ENCODE peak calls at places on chromosomes 16 and 17, in eight cellular contexts. W, N, O, S, V, Z, I and M are unnamed samples.

GRCh38 chr17:39612291-39612894 is 4.7 kb upstream of the NEUROD2 start:
- DNase-seq in W (no peak), I (no peak), S (no peak), O (no peak), Z (no peak), V (no peak), N (no peak), M (no peak)

GRCh38 chr16:21656795-21657768 is 4.7 kb upstream of the IGSF6 start:
- DNase-seq in I (no peak), S (peak), O (peak), W (no peak), V (no peak), Z (peak), N (no peak), M (no peak)

GRCh38 chr17:78357177-78357586 is 2.7 kb downstream of the SOCS3 start:
- DNase-seq in V (no peak), W (no peak), S (no peak), O (peak), Z (peak), I (no peak), N (no peak), M (no peak)

GRCh38 chr17:57424273-57424672 is 167.9 kb downstream of the MSI2 start:
- DNase-seq in V (no peak), I (peak), N (no peak), O (no peak), Z (no peak), W (no peak), S (no peak), M (no peak)

GRCh38 chr16:89123001-89123830 is 29.6 kb downstream of the ACSF3 start:
- DNase-seq in S (no peak), O (no peak), V (no peak), Z (no peak), I (peak), W (no peak), N (no peak), M (no peak)

GRCh38 chr17:74779948-74780400 is 3.8 kb upstream of the NAT9 start:
- DNase-seq in Z (no peak), N (no peak), I (peak), V (no peak), S (no peak), O (no peak), W (no peak), M (no peak)

GRCh38 chr17:65362826-65363225 is 198.6 kb downstream of the AXIN2 start:
- DNase-seq in V (no peak), S (peak), I (no peak), O (no peak), N (no peak), W (no peak), Z (peak), M (no peak)

GRCh38 chr17:59547131-59547915 is 18.1 kb upstream of the DHX40 start:
- DNase-seq in W (no peak), V (no peak), Z (peak), S (peak), O (no peak), I (no peak), N (no peak), M (no peak)

GRCh38 chr16:72475688-72476087 is 303.7 kb upstream of the PMFBP1 start:
- DNase-seq in I (no peak), Z (no peak), O (no peak), S (no peak), V (no peak), W (no peak), N (no peak), M (no peak)

GRCh38 chr17:77867308-77867781 is 91.2 kb upstream of the TNRC6C start:
- DNase-seq in O (no peak), Z (no peak), W (no peak), I (peak), V (no peak), S (no peak), N (no peak), M (no peak)

GRCh38 chr17:4573682-4574081 is 10.6 kb upstream of the SMTNL2 start:
- DNase-seq in S (no peak), W (no peak), O (no peak), N (peak), Z (no peak), V (no peak), I (peak), M (no peak)

GRCh38 chr16:50303605-50304466 is 37.5 kb downstream of the ADCY7 start:
- DNase-seq in S (no peak), V (no peak), Z (peak), O (peak), I (peak), N (no peak), W (no peak), M (no peak)

GRCh38 chr17:80613732-80614071 is 69.1 kb downstream of the RPTOR start:
- DNase-seq in W (no peak), I (no peak), V (no peak), Z (no peak), O (no peak), S (no peak), N (no peak), M (no peak)

GRCh38 chr16:73064227-73064995 is 16.5 kb upstream of the ZFHX3 start:
- DNase-seq in V (no peak), S (peak), W (no peak), Z (peak), N (no peak), I (no peak), O (no peak), M (no peak)

GRCh38 chr17:5580367-5580766 is 3.9 kb downstream of the NLRP1 start:
- DNase-seq in I (no peak), Z (peak), N (no peak), W (no peak), O (no peak), V (no peak), S (no peak), M (no peak)

GRCh38 chr17:71378036-71378435 is 742.8 kb upstream of the SOX9 start:
- DNase-seq in V (no peak), I (no peak), W (no peak), O (no peak), S (no peak), Z (no peak), N (no peak), M (no peak)

GRCh38 chr17:34579017-34579946 is at the start of gene TMEM132E:
- DNase-seq in Z (peak), O (no peak), I (no peak), W (no peak), S (peak), V (no peak), N (no peak), M (no peak)